ENCODE peak calls at places on chromosome 9, in four cellular contexts. Q is MM.1S; T is tibial artery; R is activated CD4-positive, CD25-positive, alpha-beta regulatory T cell. J is an unnamed sample.

GRCh38 chr9:89505795-89506385 is 8.0 kb upstream of the SEMA4D start:
- DNase-seq in T (no peak), R (no peak), Q (no peak), J (no peak)

GRCh38 chr9:79583957-79584654 is 12.3 kb downstream of the TLE4 start:
- DNase-seq in Q (no peak), T (peak), R (no peak), J (no peak)

GRCh38 chr9:114130141-114130540 is 25.2 kb upstream of the COL27A1 start:
- DNase-seq in T (no peak), Q (no peak), R (no peak), J (no peak)

GRCh38 chr9:108444400-108445358 is 411.1 kb downstream of the ACTL7B start:
- DNase-seq in T (peak), R (no peak), Q (no peak), J (no peak)

GRCh38 chr9:113589890-113590289 is 126.4 kb downstream of the RGS3 start:
- DNase-seq in T (no peak), Q (no peak), R (no peak), J (no peak)

GRCh38 chr9:94860678-94861588 is 134.4 kb downstream of the AOPEP start:
- DNase-seq in R (peak), T (no peak), Q (peak), J (peak)

GRCh38 chr9:78325343-78325742 is 28.4 kb downstream of the PSAT1 start:
- DNase-seq in T (no peak), R (no peak), Q (no peak), J (no peak)

GRCh38 chr9:136337416-136338395 is 10.4 kb downstream of the GPSM1 start:
- DNase-seq in R (no peak), T (no peak), Q (no peak), J (no peak)

GRCh38 chr9:134422301-134422700 is 96.0 kb downstream of the RXRA start:
- DNase-seq in R (no peak), T (no peak), Q (no peak), J (no peak)

GRCh38 chr9:96447406-96447805 is 2.6 kb upstream of the HABP4 start:
- DNase-seq in T (no peak), R (no peak), Q (no peak), J (no peak)

GRCh38 chr9:121286973-121287721 is 19.2 kb downstream of the GSN start:
- DNase-seq in T (peak), R (no peak), Q (no peak), J (no peak)

GRCh38 chr9:116656977-116657376 is 30.1 kb upstream of the TRIM32 start:
- DNase-seq in T (no peak), Q (no peak), R (no peak), J (no peak)

GRCh38 chr9:81906656-81907055 is 21.6 kb upstream of the SPATA31D4 start:
- DNase-seq in R (no peak), T (no peak), Q (no peak), J (no peak)

GRCh38 chr9:22342489-22343217 is 104.0 kb upstream of the DMRTA1 start:
- DNase-seq in R (no peak), Q (no peak), T (peak), J (no peak)

GRCh38 chr9:137205126-137206069 is at the start of the genes NDOR1 and TMEM203:
- DNase-seq in R (peak), Q (peak), T (peak), J (peak)

GRCh38 chr9:5499889-5500398 is 10.4 kb upstream of the PDCD1LG2 start:
- DNase-seq in T (peak), R (no peak), Q (no peak), J (no peak)

GRCh38 chr9:115643948-115644727 is 509.5 kb upstream of the PAPPA start:
- DNase-seq in R (no peak), T (no peak), Q (no peak), J (no peak)

GRCh38 chr9:70412678-70413426 is 1.6 kb downstream of the KLF9 start:
- DNase-seq in T (peak), R (no peak), Q (no peak), J (no peak)

GRCh38 chr9:131752231-131752884 is 12.5 kb upstream of the RAPGEF1 start:
- DNase-seq in Q (no peak), R (no peak), T (no peak), J (no peak)

GRCh38 chr9:16521868-16522381 is 348.5 kb downstream of the BNC2 start:
- DNase-seq in T (peak), Q (no peak), R (no peak), J (no peak)

GRCh38 chr9:133759946-133760345 is 21.8 kb upstream of the SARDH start:
- DNase-seq in R (no peak), Q (no peak), T (no peak), J (no peak)

GRCh38 chr9:72271617-72272478 is 93.2 kb downstream of the ZFAND5 start:
- DNase-seq in Q (peak), R (peak), T (peak), J (peak)

GRCh38 chr9:93435386-93435785 is 16.1 kb upstream of the FAM120A start:
- DNase-seq in Q (no peak), R (no peak), T (no peak), J (no peak)

GRCh38 chr9:126399251-126399650 is 72.6 kb downstream of the MVB12B start:
- DNase-seq in R (no peak), T (no peak), Q (no peak), J (no peak)